ENCODE peak calls at places on chromosomes 5 and 9, in six cellular contexts. P is A549, V is kidney, T is fibroblast of lung, U is HCT116, F is neural progenitor cell. R is an unnamed sample. For H3K4me1, the result is how much of the 10 kb centered on the place peaks cover.

GRCh38 chr9:124500028-124500795 is 7.0 kb downstream of the NR5A1 start:
- DNase-seq in P (no peak), V (peak), T (no peak), U (no peak), F (no peak), R (no peak)

GRCh38 chr5:132071338-132071707 is 2.3 kb upstream of the CSF2 start:
- DNase-seq in P (no peak), V (no peak), T (no peak), U (no peak), F (no peak), R (no peak)

GRCh38 chr9:21527579-21527978 is 45.5 kb upstream of the IFNE start:
- DNase-seq in P (no peak), V (peak), T (no peak), U (no peak), F (no peak), R (no peak)

GRCh38 chr9:86975086-86975485 is 27.8 kb upstream of the GAS1 start:
- DNase-seq in P (no peak), V (no peak), T (no peak), U (no peak), F (no peak), R (no peak)

GRCh38 chr5:172179032-172179989 is 8.7 kb downstream of the STK10 start:
- DNase-seq in P (no peak), V (no peak), T (peak), U (no peak), F (no peak), R (no peak)

GRCh38 chr5:81006231-81006630 is 46.1 kb downstream of the RASGRF2 start:
- DNase-seq in P (no peak), V (no peak), T (no peak), U (no peak), F (no peak), R (no peak)

GRCh38 chr9:116998305-116998704 is 311.2 kb downstream of the TRIM32 start:
- DNase-seq in P (no peak), V (no peak), T (peak), U (no peak), F (peak), R (no peak)

GRCh38 chr5:57598756-57599155 is 116.1 kb upstream of the ACTBL2 start:
- DNase-seq in P (peak), V (no peak), T (peak), U (peak), F (no peak), R (no peak)

GRCh38 chr5:39513236-39513635 is 88.5 kb upstream of the DAB2 start:
- DNase-seq in P (no peak), V (no peak), T (peak), U (peak), F (no peak), R (no peak)

GRCh38 chr5:135362102-135362501 is 36.9 kb downstream of the MACROH2A1 start:
- DNase-seq in P (no peak), V (no peak), T (no peak), U (no peak), F (no peak), R (no peak)
- H3K4me1 ChIP-seq in P (under half), V (under half), T (under half), U (under half), F (under half), R (under half)

GRCh38 chr5:111520908-111521307 is 8.6 kb upstream of the STARD4 start:
- DNase-seq in P (no peak), V (no peak), T (no peak), U (no peak), F (no peak), R (no peak)
- H3K4me3 ChIP-seq in P (no peak), V (no peak), T (no peak), U (no peak), F (no peak), R (no peak)

DNA sequence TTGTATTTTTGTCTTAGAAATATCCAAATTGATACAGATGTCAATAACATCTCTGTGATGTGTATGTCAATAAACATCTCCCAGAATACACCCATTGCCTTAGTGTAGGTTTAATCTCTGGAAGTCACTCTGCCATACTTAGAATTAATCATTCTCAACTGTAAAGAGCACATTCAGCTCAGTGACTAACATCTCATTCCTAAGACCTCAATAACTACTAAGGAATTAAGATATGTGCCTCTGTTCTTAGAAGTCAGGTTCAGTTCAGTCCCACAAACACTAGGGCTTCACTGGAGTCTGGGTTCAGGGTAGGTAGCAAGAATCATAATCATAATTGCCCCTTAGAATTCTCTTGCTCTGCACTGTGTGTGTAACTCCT is 31.7 kb downstream of the UGCG start:
- DNase-seq in P (no peak), V (no peak), T (peak), U (no peak), F (no peak), R (no peak)
- H3K27ac ChIP-seq in P (peak), V (no peak), T (peak), U (no peak), F (no peak), R (no peak)

GRCh38 chr5:158824167-158824882 is 275.4 kb downstream of the EBF1 start:
- DNase-seq in P (no peak), V (no peak), T (no peak), U (no peak), F (peak), R (no peak)
- H3K4me1 ChIP-seq in P (under half), V (under half), T (under half), U (under half), F (under half), R (under half)

GRCh38 chr5:151093476-151093889 is 12.6 kb upstream of the TNIP1 start:
- DNase-seq in P (no peak), V (no peak), T (peak), U (no peak), F (no peak), R (no peak)
- H3K4me3 ChIP-seq in P (no peak), V (no peak), T (no peak), U (no peak), F (no peak), R (no peak)

DNA sequence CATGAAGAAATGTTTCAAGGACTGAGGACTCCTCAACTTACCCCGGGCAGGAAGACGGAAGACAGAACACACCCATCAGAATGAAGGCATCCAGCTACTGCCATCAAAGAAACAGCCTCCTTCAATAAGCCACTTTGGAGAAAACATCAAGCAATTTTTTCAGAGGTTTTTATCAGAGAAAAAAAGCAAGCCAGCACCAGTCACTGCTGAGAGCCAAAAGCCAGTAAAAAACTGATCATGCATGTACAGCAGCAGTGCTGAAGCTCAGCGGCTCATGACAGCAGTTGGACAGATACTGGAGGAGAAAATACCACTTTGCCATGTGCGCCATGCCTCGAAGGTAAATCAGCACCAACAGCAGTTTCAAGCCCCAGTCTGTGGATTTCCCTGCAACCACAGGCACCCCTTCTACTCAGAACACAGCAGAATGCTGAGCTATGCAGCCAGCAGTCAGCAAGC is 10.1 kb upstream of the ZNF484 start:
- DNase-seq in P (no peak), V (no peak), T (no peak), U (no peak), F (no peak), R (no peak)
- H3K27ac ChIP-seq in P (no peak), V (no peak), T (no peak), U (no peak), F (no peak), R (no peak)

GRCh38 chr9:112755059-112755458 is 4.5 kb downstream of the SNX30 start:
- DNase-seq in P (no peak), V (no peak), T (no peak), U (no peak), F (no peak), R (no peak)

GRCh38 chr9:112755675-112756074 is 5.1 kb downstream of the SNX30 start:
- DNase-seq in P (no peak), V (no peak), T (peak), U (no peak), F (no peak), R (no peak)

GRCh38 chr9:112757300-112757883 is 6.8 kb downstream of the SNX30 start:
- DNase-seq in P (no peak), V (no peak), T (peak), U (no peak), F (no peak), R (no peak)

GRCh38 chr9:112760821-112761220 is 10.3 kb downstream of the SNX30 start:
- DNase-seq in P (no peak), V (no peak), T (no peak), U (no peak), F (no peak), R (no peak)

DNA sequence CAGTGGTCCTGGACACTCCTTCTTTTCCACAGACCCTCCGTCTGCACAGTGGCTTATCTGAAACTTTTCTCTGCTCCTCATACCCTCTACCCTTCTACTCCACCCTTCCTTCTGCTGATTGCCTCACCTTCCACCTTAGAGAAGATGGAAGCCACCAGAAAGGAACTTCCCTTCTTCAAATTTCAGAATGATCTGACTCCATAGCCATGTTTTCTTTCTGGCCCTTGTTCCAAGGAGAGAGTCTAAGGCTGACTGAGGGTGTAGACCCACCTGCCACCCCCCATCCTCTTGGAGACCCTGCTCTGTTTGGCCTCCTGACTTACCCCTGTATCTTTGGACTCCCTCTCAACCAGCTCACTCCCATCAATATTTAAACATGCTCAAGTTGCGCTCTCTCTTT is 7.4 kb downstream of the SNX30 start:
- DNase-seq in P (no peak), V (no peak), T (no peak), U (no peak), F (no peak), R (no peak)
- H3K4me1 ChIP-seq in P (under half), V (under half), T (under half), U (under half), F (under half), R (under half)